ENCODE peak calls at places on chromosomes 13 and 19, in four cellular contexts. V, L, Q and Y are unnamed samples.

GRCh38 chr19:50465000-50465399 is 11.3 kb upstream of the EMC10 start:
- DNase-seq in V (peak), L (no peak), Q (no peak), Y (no peak)

GRCh38 chr19:10226021-10226375 is 5.1 kb downstream of the S1PR2 start:
- DNase-seq in V (no peak), L (no peak), Q (no peak), Y (no peak)

GRCh38 chr19:48373567-48373966 is 9.4 kb downstream of the SYNGR4 start:
- DNase-seq in V (no peak), L (no peak), Q (no peak), Y (no peak)

GRCh38 chr13:40231311-40231710 is 435.1 kb downstream of the FOXO1 start:
- DNase-seq in V (no peak), L (no peak), Q (no peak), Y (no peak)

GRCh38 chr19:44603201-44603945 is 10.0 kb upstream of the IGSF23 start:
- DNase-seq in V (no peak), L (no peak), Q (no peak), Y (no peak)

GRCh38 chr19:45798995-45799517 is 6.4 kb upstream of the DMWD start:
- DNase-seq in V (peak), L (peak), Q (peak), Y (peak)

GRCh38 chr13:73334459-73334858 is 275.7 kb downstream of the KLF5 start:
- DNase-seq in V (no peak), L (no peak), Q (no peak), Y (peak)

GRCh38 chr13:31767175-31767900 is 28.0 kb downstream of the RXFP2 start:
- DNase-seq in V (no peak), L (no peak), Q (no peak), Y (no peak)

GRCh38 chr13:113763961-113764792 is 5.2 kb downstream of the TMEM255B start:
- DNase-seq in V (no peak), L (no peak), Q (no peak), Y (no peak)

GRCh38 chr19:4686700-4687099 is 16.6 kb upstream of the MYDGF start:
- DNase-seq in V (no peak), L (no peak), Q (no peak), Y (no peak)

GRCh38 chr19:51131780-51132680 is 7.3 kb downstream of the SIGLEC9 start:
- DNase-seq in V (no peak), L (peak), Q (no peak), Y (no peak)

GRCh38 chr19:50792246-50792851 is 2.1 kb downstream of the ACP4 start:
- DNase-seq in V (no peak), L (no peak), Q (no peak), Y (no peak)

GRCh38 chr19:10773969-10774368 is 56.1 kb downstream of the DNM2 start:
- DNase-seq in V (no peak), L (no peak), Q (no peak), Y (no peak)

GRCh38 chr13:67296511-67296910 is 66.4 kb upstream of the PCDH9 start:
- DNase-seq in V (no peak), L (no peak), Q (no peak), Y (no peak)

GRCh38 chr13:42814868-42815267 is 33.5 kb downstream of the FAM216B start:
- DNase-seq in V (no peak), L (no peak), Q (no peak), Y (peak)

GRCh38 chr13:104694397-104694796 is 1628.2 kb upstream of the SLC10A2 start:
- DNase-seq in V (no peak), L (no peak), Q (no peak), Y (no peak)

GRCh38 chr13:40408602-40409001 is 257.8 kb downstream of the FOXO1 start:
- DNase-seq in V (no peak), L (no peak), Q (no peak), Y (no peak)

GRCh38 chr19:33448159-33448516 is 73.5 kb downstream of the PEPD start:
- DNase-seq in V (no peak), L (no peak), Q (no peak), Y (no peak)

GRCh38 chr19:18205180-18205915 is 1.5 kb upstream of the RAB3A start:
- DNase-seq in V (no peak), L (peak), Q (no peak), Y (no peak)

GRCh38 chr13:23852351-23852750 is 36.8 kb downstream of the MIPEP start:
- DNase-seq in V (no peak), L (no peak), Q (no peak), Y (no peak)

GRCh38 chr19:43544077-43544476 is 11.1 kb downstream of the ZNF575 start:
- DNase-seq in V (no peak), L (no peak), Q (no peak), Y (no peak)

GRCh38 chr19:14168993-14169392 is 32.6 kb upstream of the ASF1B start:
- DNase-seq in V (no peak), L (no peak), Q (no peak), Y (no peak)

GRCh38 chr19:7004313-7004931 is 16.8 kb downstream of the MBD3L2B start:
- DNase-seq in V (peak), L (peak), Q (no peak), Y (peak)

GRCh38 chr13:44302948-44303575 is 70.6 kb upstream of the SERP2 start:
- DNase-seq in V (no peak), L (no peak), Q (no peak), Y (no peak)

GRCh38 chr19:28294395-28294794 is 918.6 kb downstream of the UQCRFS1 start:
- DNase-seq in V (no peak), L (no peak), Q (no peak), Y (no peak)

GRCh38 chr13:24875566-24875965 is 111.6 kb downstream of the RNF17 start:
- DNase-seq in V (no peak), L (no peak), Q (no peak), Y (no peak)

GRCh38 chr19:33905937-33906577 is 109.4 kb downstream of the KCTD15 start:
- DNase-seq in V (no peak), L (peak), Q (no peak), Y (peak)

GRCh38 chr19:15419413-15420025 is 731 bp upstream of the AKAP8L start:
- DNase-seq in V (no peak), L (no peak), Q (no peak), Y (no peak)

GRCh38 chr19:461664-462551 is 1.1 kb upstream of the SHC2 start:
- DNase-seq in V (peak), L (peak), Q (no peak), Y (no peak)

GRCh38 chr13:69601661-69602060 is 506.0 kb upstream of the ATXN8OS start:
- DNase-seq in V (no peak), L (no peak), Q (no peak), Y (no peak)

GRCh38 chr13:94181461-94182107 is 297.9 kb downstream of the DCT start:
- DNase-seq in V (peak), L (no peak), Q (no peak), Y (no peak)

GRCh38 chr13:59747529-59747928 is 416.2 kb downstream of the DIAPH3 start:
- DNase-seq in V (peak), L (no peak), Q (no peak), Y (no peak)
- TF ChIP-seq CTCF in V (peak), L (no peak), Q (peak), Y (no peak)

GRCh38 chr19:8850488-8850887 is 18.3 kb downstream of the MBD3L1 start:
- DNase-seq in V (no peak), L (no peak), Q (no peak), Y (no peak)
- TF ChIP-seq ESRRA in V (no peak), L (no peak), Q (no peak), Y (no peak)

DNA sequence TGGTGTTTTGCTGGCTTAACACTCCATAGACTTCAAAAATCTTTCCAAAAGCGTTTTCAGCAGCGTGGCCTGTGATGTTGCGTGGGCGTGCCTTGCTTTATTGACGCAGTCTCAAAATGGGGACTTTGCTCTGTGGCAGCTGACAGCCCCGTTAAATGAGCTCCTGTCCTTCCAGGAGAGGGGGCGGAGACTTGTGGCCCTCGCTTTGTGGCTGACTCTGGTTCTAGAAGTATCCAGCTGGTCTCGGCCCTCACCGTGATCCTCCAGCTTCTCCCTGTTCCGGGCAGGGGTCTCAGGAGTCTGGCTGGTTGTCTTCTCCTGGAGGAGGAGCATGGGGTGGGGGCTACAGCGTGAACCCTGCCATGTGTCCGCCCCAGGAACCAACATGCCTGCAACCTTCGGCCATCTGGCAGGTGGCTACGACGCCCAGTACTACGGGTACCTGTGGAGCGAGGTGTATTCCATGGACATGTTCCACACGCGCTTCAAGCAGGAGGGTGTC is 8.4 kb upstream of the ZNF554 start:
- DNase-seq in V (peak), L (no peak), Q (no peak), Y (no peak)
- TF ChIP-seq CEBPB in V (no peak), L (no peak), Q (no peak), Y (no peak)

GRCh38 chr19:8412783-8413592 is at the start of gene MARCHF2:
- DNase-seq in V (peak), L (peak), Q (peak), Y (peak)
- TF ChIP-seq CTCF in V (peak), L (peak), Q (peak), Y (peak)

GRCh38 chr19:39362682-39363657 is 20.7 kb downstream of the SAMD4B start:
- DNase-seq in V (no peak), L (no peak), Q (no peak), Y (no peak)
- TF ChIP-seq ESRRA in V (no peak), L (no peak), Q (no peak), Y (no peak)

DNA sequence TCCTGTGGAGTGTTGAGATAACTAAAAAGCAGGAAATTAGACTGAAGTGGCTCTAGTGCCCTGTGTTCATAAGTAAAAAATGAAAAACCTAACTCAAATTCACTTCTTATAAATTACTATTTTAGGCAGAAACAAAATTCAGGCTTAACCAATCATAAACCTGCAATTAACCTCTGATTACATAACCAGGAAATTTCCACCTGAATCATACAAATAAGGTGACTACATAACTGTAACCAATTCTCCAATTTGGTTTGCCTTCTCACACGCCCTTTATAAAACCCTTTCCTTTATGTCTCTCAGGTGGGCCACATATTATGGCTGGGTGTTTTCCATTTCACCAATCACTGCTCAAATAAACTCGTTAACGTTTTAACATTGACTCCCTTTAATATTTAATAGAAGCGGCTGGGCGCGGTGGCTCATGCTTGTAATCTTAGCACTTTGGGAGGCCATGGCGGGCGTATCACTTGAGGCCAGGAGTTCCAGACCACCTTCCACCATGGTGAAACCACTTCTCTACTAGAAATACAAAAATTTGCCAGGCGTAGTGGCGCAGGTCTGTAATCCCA is 22.9 kb upstream of the ZNF724 start:
- DNase-seq in V (no peak), L (no peak), Q (no peak), Y (no peak)
- TF ChIP-seq CEBPB in V (no peak), L (no peak), Q (no peak), Y (no peak)

GRCh38 chr13:99600318-99600717 is 99.0 kb downstream of the TM9SF2 start:
- DNase-seq in V (peak), L (no peak), Q (no peak), Y (no peak)
- TF ChIP-seq CTCF in V (peak), L (peak), Q (peak), Y (peak)

GRCh38 chr13:37102896-37103295 is 2.6 kb downstream of the CSNK1A1L start:
- DNase-seq in V (no peak), L (no peak), Q (no peak), Y (no peak)

GRCh38 chr13:37094840-37095239 is 10.6 kb downstream of the CSNK1A1L start:
- DNase-seq in V (no peak), L (no peak), Q (no peak), Y (no peak)

DNA sequence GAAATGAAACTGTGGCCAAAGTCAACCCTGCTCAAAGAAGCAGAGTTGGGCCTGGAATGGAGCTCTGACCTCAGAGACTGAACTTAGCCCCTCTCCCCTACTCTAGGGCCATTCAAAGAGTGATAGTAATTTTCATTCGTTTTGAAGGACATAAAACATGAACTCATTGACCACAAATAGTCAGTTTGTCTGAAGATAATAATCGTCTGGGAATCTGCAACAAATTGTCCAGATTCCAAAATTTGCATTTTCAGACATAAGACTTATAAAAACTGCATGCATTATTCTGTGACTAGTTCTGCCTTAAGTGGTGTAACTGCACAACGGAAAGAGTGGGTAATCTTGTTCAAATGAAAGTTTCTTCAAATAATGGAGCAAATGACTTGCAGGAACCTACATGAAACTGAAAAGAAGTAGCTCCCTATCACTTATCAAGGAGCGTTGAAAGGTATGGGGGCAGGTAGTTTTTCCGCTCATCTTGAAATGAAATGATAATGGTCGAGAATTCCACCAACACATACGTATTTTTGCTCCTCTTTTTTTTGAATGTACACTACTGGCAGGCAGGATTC is 8.4 kb downstream of the CSNK1A1L start:
- DNase-seq in V (no peak), L (no peak), Q (no peak), Y (no peak)
- TF ChIP-seq ESRRA in V (no peak), L (no peak), Q (no peak), Y (no peak)